ENCODE peak calls at places on chromosomes 6 and 20, in nine cellular contexts. O is left ventricle myocardium inferior; D is tibial artery; Y is osteocyte; V is activated CD8-positive, alpha-beta T cell treated with anti-CD3 and anti-CD28 coated beads for 36 hours; X is prostate gland; Q is IMR-90; G is cardiac muscle cell; F is AG04450. U is an unnamed sample.

GRCh38 chr6:34202329-34203201 is 34.1 kb upstream of the HMGA1 start:
- DNase-seq in O (no peak), D (no peak), Y (no peak), V (no peak), X (no peak), Q (no peak), G (no peak), F (no peak), U (no peak)

GRCh38 chr20:768426-768978 is at the start of gene SLC52A3:
- DNase-seq in O (peak; percentile 33), D (no peak), Y (no peak), V (peak; percentile 45), X (peak; percentile 85), Q (no peak), G (no peak), F (no peak), U (no peak)

GRCh38 chr6:129849456-129849855 is 11.7 kb downstream of the TMEM244 start:
- DNase-seq in O (no peak), D (no peak), Y (no peak), V (no peak), X (no peak), Q (peak; percentile 88), G (peak; percentile 94), F (no peak), U (no peak)

GRCh38 chr6:45714795-45715507 is 300.7 kb downstream of the CLIC5 start:
- DNase-seq in O (no peak), D (peak; percentile 43), Y (no peak), V (peak; percentile 62), X (peak; percentile 77), Q (peak; percentile 91), G (peak; percentile 91), F (peak; percentile 69), U (peak; percentile 79)

GRCh38 chr20:7161690-7162089 is 394.2 kb downstream of the BMP2 start:
- DNase-seq in O (no peak), D (no peak), Y (no peak), V (peak; percentile 1), X (no peak), Q (no peak), G (peak; percentile 34), F (no peak), U (no peak)

GRCh38 chr6:49453221-49453620 is 9.8 kb downstream of the MMUT start:
- DNase-seq in O (no peak), D (no peak), Y (no peak), V (no peak), X (no peak), Q (no peak), G (peak; percentile 14), F (no peak), U (no peak)

GRCh38 chr6:113732384-113732966 is 124.7 kb upstream of the MARCKS start:
- DNase-seq in O (peak; percentile 28), D (no peak), Y (no peak), V (no peak), X (no peak), Q (peak; percentile 14), G (peak; percentile 70), F (no peak), U (no peak)

GRCh38 chr6:5979650-5980427 is 26.9 kb downstream of the NRN1 start:
- DNase-seq in O (no peak), D (no peak), Y (no peak), V (no peak), X (no peak), Q (peak; percentile 5), G (peak; percentile 48), F (no peak), U (no peak)

GRCh38 chr20:34089655-34090324 is 22.3 kb downstream of the EIF2S2 start:
- DNase-seq in O (peak; percentile 36), D (no peak), Y (no peak), V (no peak), X (peak; percentile 52), Q (no peak), G (no peak), F (no peak), U (no peak)

GRCh38 chr20:41258489-41258888 is 59.0 kb downstream of the ZHX3 start:
- DNase-seq in O (no peak), D (no peak), Y (no peak), V (no peak), X (no peak), Q (no peak), G (no peak), F (no peak), U (no peak)

GRCh38 chr6:53041356-53041755 is 23.8 kb upstream of the FBXO9 start:
- DNase-seq in O (no peak), D (no peak), Y (no peak), V (no peak), X (no peak), Q (peak; percentile 74), G (peak; percentile 41), F (no peak), U (no peak)

DNA sequence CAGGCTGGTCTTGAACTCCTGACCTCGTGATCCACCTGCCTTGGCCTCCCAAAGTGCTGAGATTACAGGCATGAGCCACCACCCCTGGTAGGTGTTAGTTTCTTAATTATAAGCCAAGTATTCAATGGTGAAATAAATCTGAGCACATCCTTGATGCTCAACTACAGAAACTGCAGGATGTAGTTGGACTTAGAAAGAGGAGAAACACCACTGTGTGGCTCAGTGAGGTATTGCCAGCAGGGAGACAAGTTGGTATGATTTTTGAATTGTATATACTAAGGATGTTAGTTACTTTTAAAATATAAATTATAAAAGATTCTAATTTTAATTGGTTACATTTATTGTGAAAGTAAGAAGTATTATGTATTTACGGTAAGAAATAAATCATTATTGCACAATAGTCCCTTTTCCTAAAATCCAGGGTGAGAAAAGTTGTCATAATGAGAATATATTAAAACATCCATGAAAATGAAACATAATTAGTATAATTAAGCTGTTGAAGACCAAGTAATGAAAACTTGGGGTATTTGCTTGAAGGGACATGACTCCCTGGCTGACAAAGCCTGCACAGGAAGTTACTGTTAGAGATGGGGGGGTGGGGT is 17.6 kb downstream of the SLC18B1 start:
- DNase-seq in O (no peak), D (no peak), Y (no peak), V (peak; percentile 29), X (no peak), Q (peak; percentile 63), G (peak; percentile 55), F (no peak), U (no peak)
- TF ChIP-seq CTCF in O (peak; percentile 24), D (peak; percentile 15), Y (peak; percentile 48), V (peak; percentile 43), X (no peak), Q (peak; percentile 62), G (peak; percentile 51), F (peak; percentile 73), U (peak; percentile 57)

GRCh38 chr6:135675862-135676261 is 175.6 kb upstream of the PDE7B start:
- DNase-seq in O (no peak), D (no peak), Y (no peak), V (peak; percentile 54), X (no peak), Q (peak; percentile 41), G (peak; percentile 54), F (no peak), U (no peak)
- TF ChIP-seq CTCF in O (peak; percentile 23), D (peak; percentile 3), Y (peak; percentile 58), V (peak; percentile 74), X (no peak), Q (peak; percentile 22), G (no peak), F (peak; percentile 15), U (no peak)

GRCh38 chr6:157326979-157327378 is 3.7 kb upstream of the TMEM242 start:
- DNase-seq in O (no peak), D (no peak), Y (no peak), V (no peak), X (no peak), Q (peak; percentile 40), G (peak; percentile 87), F (no peak), U (no peak)

GRCh38 chr6:157322792-157323113 is 566 bp downstream of the TMEM242 start:
- DNase-seq in O (no peak), D (no peak), Y (no peak), V (no peak), X (no peak), Q (no peak), G (no peak), F (no peak), U (no peak)

GRCh38 chr6:157325069-157325805 is 1.9 kb upstream of the TMEM242 start:
- DNase-seq in O (no peak), D (no peak), Y (no peak), V (no peak), X (no peak), Q (peak; percentile 63), G (peak; percentile 39), F (no peak), U (no peak)

GRCh38 chr6:157323924-157324276 is 581 bp upstream of the TMEM242 start:
- DNase-seq in O (peak; percentile 80), D (peak; percentile 77), Y (peak; percentile 91), V (peak; percentile 38), X (peak; percentile 60), Q (peak; percentile 81), G (peak; percentile 91), F (peak; percentile 59), U (peak; percentile 34)

DNA sequence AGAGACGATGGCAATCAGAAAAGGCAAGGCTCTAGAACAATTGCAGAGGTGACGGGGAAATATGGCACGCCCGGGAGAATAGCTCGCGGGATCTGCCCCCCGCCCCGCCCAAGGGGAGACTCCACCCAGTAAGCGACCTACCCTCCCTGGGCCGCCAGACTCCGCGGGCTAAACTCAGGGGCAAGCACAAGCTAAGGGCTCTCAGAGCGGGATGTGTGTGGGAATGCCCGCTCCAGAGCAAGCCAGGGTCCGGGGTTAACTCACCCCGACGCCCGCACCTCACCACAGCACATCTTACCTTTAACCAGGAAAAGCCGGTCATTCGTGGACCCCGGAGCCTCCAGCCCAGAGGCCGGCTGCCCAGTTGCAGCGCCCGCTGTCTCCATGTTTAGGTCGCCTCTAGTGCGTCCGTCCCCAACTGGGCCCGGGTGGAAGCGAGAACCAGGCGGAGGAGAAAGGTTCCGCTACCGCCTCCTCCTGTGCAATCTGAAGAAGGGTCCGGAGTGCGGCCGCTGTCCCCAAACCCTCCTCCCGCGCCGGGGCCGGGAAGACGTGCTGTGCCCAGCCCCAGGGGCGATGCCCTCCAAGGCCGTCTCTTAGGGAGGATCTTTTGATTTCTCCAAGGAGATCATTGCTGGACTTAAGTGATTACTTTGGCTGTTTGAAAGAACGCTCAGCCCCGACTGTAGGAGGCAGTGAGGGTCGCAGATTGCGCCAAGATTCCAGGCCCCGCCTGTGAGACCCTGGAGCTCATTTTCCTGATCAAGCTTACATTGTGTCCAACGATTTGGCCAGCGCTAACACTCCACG is at the start of gene TMEM242:
- DNase-seq in O (peak; percentile 92), D (peak; percentile 91), Y (peak; percentile 97), V (peak; percentile 91), X (peak; percentile 84), Q (peak; percentile 93), G (peak; percentile 97), F (peak; percentile 82), U (peak; percentile 78)
- TF ChIP-seq CTCF in O (peak; percentile 52), D (peak; percentile 36), Y (peak; percentile 52), V (peak; percentile 16), X (peak; percentile 16), Q (no peak), G (peak; percentile 41), F (peak; percentile 50), U (peak; percentile 23)

DNA sequence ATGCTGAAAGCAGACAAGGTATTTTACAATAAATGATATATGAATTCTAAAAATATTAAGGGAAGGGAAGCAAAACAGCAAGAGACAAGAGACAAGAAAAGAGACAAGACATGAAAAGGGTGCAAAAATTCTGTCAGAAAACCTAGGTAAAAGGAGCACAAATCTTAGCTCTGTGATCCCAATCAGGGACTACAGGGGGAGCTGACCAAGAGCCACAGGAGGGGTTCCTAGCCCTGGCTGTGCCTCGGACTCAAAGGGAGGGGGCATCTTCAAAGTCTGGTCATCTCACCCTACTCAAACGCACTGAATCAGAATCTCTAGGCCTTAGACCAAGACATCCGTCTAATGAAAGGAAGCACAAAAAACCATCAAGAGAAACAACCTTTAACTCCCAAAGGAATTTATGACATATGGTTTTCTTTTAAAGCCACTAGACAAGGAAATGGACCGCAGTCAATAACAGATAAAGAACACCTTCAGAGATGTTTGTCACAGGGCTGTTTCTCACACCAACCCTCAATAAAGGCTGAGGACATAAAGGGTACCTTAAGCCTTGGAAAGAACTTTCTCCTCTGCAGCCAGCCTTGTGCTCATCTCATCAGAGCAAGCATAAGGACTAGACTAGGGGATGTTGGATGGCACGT is 130.4 kb upstream of the CDYL start:
- DNase-seq in O (no peak), D (no peak), Y (no peak), V (no peak), X (no peak), Q (no peak), G (no peak), F (no peak), U (no peak)
- TF ChIP-seq CTCF in O (no peak), D (no peak), Y (no peak), V (no peak), X (no peak), Q (peak; percentile 5), G (peak; percentile 10), F (peak; percentile 2), U (no peak)

U was measured in AG09319.